ENCODE peak calls at places on chromosomes 16 and 17, in nine cellular contexts. T is left lung; N is CD4-positive, alpha-beta T cell; G is Peyer's patch; Q is fibroblast of the aortic adventitia; D is GM23338; P is BJ; C is A673; L is WTC11. J is an unnamed sample.

GRCh38 chr17:50763716-50764450 is 3.4 kb downstream of the ANKRD40CL start:
- DNase-seq in T (no peak), D (no peak), N (no peak), L (no peak), Q (no peak), C (peak), P (no peak), G (peak), J (no peak)

GRCh38 chr17:59643159-59643857 is 23.6 kb downstream of the CLTC start:
- DNase-seq in D (peak), N (no peak), Q (peak), P (peak), C (no peak), T (no peak), L (no peak), G (no peak), J (peak)

GRCh38 chr16:26649646-26650045 is 417.1 kb upstream of the C16orf82 start:
- DNase-seq in Q (no peak), L (no peak), G (no peak), C (no peak), D (no peak), N (no peak), T (no peak), P (no peak), J (no peak)

GRCh38 chr17:55676274-55676673 is 46.4 kb downstream of the TMEM100 start:
- DNase-seq in G (no peak), Q (no peak), D (no peak), L (no peak), P (no peak), N (no peak), T (no peak), C (no peak), J (no peak)

GRCh38 chr17:74045608-74046007 is 157.9 kb upstream of the RPL38 start:
- DNase-seq in C (no peak), Q (no peak), G (no peak), T (no peak), P (no peak), L (no peak), D (no peak), N (no peak), J (no peak)

GRCh38 chr17:64707077-64707591 is 45.0 kb upstream of the SMURF2 start:
- DNase-seq in G (peak), N (no peak), Q (peak), L (peak), D (peak), P (peak), T (peak), C (peak), J (peak)

GRCh38 chr17:35548213-35548810 is 10.8 kb upstream of the SLFN12L start:
- DNase-seq in Q (no peak), G (no peak), D (no peak), L (no peak), T (no peak), N (no peak), C (no peak), P (no peak), J (no peak)

GRCh38 chr16:68270353-68270752 is 6.0 kb downstream of the SLC7A6 start:
- DNase-seq in P (no peak), L (no peak), G (no peak), T (no peak), N (no peak), C (no peak), Q (no peak), D (no peak), J (no peak)

GRCh38 chr17:40510328-40510648 is 8.9 kb upstream of the TNS4 start:
- DNase-seq in T (peak), N (no peak), C (no peak), P (no peak), G (no peak), L (no peak), Q (no peak), D (no peak), J (no peak)

GRCh38 chr16:88285514-88285822 is 97.3 kb upstream of the ZNF469 start:
- DNase-seq in L (no peak), N (no peak), D (no peak), P (no peak), C (no peak), G (no peak), T (no peak), Q (no peak), J (no peak)

GRCh38 chr16:87176735-87177134 is 140.5 kb downstream of the C16orf95 start:
- DNase-seq in Q (no peak), T (no peak), C (no peak), D (no peak), G (no peak), L (no peak), N (no peak), P (no peak), J (no peak)

GRCh38 chr16:87180069-87180468 is 137.1 kb downstream of the C16orf95 start:
- DNase-seq in G (no peak), T (no peak), D (no peak), C (no peak), P (no peak), L (no peak), N (no peak), Q (no peak), J (no peak)

GRCh38 chr16:87178977-87179376 is 138.2 kb downstream of the C16orf95 start:
- DNase-seq in Q (peak), P (no peak), N (no peak), G (no peak), T (peak), C (no peak), D (peak), L (no peak), J (peak)

GRCh38 chr16:87177627-87178026 is 139.6 kb downstream of the C16orf95 start:
- DNase-seq in T (no peak), P (no peak), D (no peak), Q (no peak), N (no peak), L (no peak), C (no peak), G (no peak), J (no peak)

GRCh38 chr16:87178177-87178863 is 138.9 kb downstream of the C16orf95 start:
- DNase-seq in C (no peak), T (no peak), G (no peak), Q (peak), P (no peak), D (peak), N (no peak), L (no peak), J (no peak)
- TF ChIP-seq CTCF in C (no peak), T (no peak), G (no peak), Q (no peak), P (no peak), D (no peak), N (no peak), L (no peak), J (no peak)

DNA sequence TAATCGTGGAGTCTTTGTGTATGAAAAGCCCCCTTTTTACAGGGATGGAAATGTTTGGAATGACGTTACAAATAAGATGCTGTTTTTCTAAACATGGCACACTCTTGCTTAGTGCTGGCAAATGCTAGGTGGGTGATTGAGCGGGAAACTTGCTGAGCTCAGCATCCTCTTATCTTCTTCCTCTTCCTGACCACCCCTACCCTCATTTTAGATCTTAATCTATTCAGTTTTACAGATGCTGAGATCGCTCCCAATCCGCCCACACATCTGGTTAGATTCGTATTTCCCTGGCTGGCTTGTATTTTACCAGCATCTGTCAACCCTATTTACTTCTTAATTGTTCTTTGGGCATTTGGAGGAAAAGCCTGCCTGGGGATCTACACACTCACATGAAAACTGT is 258.3 kb downstream of the HS3ST3B1 start:
- DNase-seq in G (no peak), Q (no peak), P (no peak), L (no peak), T (no peak), C (no peak), N (no peak), D (no peak), J (no peak)
- TF ChIP-seq CTCF in G (no peak), Q (no peak), P (no peak), L (no peak), T (no peak), C (no peak), N (no peak), D (no peak), J (no peak)

GRCh38 chr17:72826602-72827001 is 265.9 kb downstream of the SLC39A11 start:
- DNase-seq in L (no peak), D (no peak), N (no peak), G (no peak), Q (no peak), C (no peak), T (no peak), P (no peak), J (peak)
- TF ChIP-seq CTCF in L (no peak), D (no peak), N (no peak), G (peak), Q (no peak), C (no peak), T (no peak), P (no peak), J (peak)

DNA sequence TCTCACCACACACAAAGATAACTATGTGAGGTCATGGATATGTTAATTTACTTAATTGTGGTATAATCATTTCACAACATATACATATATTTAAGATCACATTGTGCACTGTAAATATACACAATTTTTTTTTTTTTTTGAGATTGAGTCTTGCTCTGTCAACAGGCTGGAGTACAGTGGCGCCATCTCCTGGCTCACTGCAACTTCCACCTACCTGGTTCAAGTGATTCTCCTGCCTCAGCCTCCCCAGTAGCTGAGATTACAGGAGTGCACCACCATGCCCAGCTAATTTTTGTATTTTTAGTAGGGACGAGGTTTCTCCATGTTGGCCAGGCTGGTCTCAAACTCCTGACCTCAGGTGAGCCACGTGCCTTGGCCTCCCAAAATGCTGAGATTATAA is 11.5 kb upstream of the PRSS54 start:
- DNase-seq in C (peak), T (no peak), L (peak), N (peak), Q (peak), G (peak), D (peak), P (no peak), J (peak)
- TF ChIP-seq CTCF in C (peak), T (peak), L (peak), N (peak), Q (peak), G (peak), D (peak), P (peak), J (peak)

DNA sequence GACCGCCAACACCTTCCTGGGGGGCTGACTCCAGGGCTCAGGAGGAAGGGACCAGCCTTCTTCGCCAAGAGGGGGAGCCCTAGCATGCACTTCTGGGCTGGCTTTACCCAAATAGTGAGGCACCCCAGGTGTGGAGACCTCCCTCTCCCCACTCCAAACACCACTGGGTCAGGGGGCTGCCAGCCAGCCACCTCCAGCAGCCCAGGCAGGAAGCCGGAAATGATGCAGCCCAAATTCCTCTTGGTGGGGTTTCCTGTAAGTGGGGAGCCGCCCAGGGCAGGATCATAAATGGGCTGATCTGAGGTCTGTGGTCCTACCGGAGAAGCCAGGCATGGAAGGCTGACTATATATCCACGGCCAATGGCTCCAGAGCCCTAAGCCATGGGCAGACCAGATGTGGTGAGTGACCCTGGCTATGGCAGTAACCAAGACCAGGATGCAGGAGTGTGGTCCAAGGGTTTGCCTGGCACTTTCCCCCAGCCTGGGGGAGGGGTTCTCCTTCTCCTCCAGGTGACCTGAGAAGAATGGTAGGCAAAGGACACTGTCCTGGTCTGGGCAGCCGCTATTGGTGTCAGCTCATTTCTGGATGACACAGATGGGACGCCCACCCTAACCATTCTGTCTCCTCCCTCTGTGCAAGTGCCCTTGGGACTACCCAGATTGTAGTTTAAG is 4.2 kb downstream of the GIT1 start:
- DNase-seq in P (no peak), L (no peak), G (peak), C (no peak), N (no peak), D (peak), T (no peak), Q (no peak), J (no peak)
- TF ChIP-seq CTCF in P (peak), L (no peak), G (peak), C (peak), N (peak), D (peak), T (no peak), Q (peak), J (peak)

GRCh38 chr17:16148596-16148995 is 66.7 kb downstream of the NCOR1 start:
- DNase-seq in C (no peak), T (no peak), P (no peak), Q (no peak), L (no peak), G (no peak), N (no peak), D (no peak), J (no peak)
- TF ChIP-seq CTCF in C (no peak), T (no peak), P (no peak), Q (no peak), L (no peak), G (no peak), N (no peak), D (no peak), J (no peak)